ENCODE peak calls at places on chromosomes 12 and 14, in eight cellular contexts. One of them, this sample, is unnamed.

GRCh38 chr12:100741084-100741711 is 53.4 kb upstream of the ANO4 start:
- DNase-seq in foreskin fibroblast: no peak
- DNase-seq in heart left ventricle: no peak
- DNase-seq in left ventricle myocardium inferior: no peak
- DNase-seq in endothelial cell of umbilical vein: peak; percentile 44
- DNase-seq in iPS DF 6.9: no peak
- DNase-seq in adrenal gland: no peak
- DNase-seq in GM23338: peak; percentile 43
- DNase-seq in this sample: no peak

GRCh38 chr12:62767506-62767905 is 167.4 kb downstream of the PPM1H start:
- DNase-seq in foreskin fibroblast: no peak
- DNase-seq in heart left ventricle: no peak
- DNase-seq in left ventricle myocardium inferior: no peak
- DNase-seq in endothelial cell of umbilical vein: peak; percentile 32
- DNase-seq in iPS DF 6.9: no peak
- DNase-seq in adrenal gland: no peak
- DNase-seq in GM23338: no peak
- DNase-seq in this sample: no peak

GRCh38 chr14:23483216-23483854 is 13.8 kb downstream of the NGDN start:
- DNase-seq in foreskin fibroblast: no peak
- DNase-seq in heart left ventricle: no peak
- DNase-seq in left ventricle myocardium inferior: no peak
- DNase-seq in endothelial cell of umbilical vein: no peak
- DNase-seq in iPS DF 6.9: no peak
- DNase-seq in adrenal gland: no peak
- DNase-seq in GM23338: peak; percentile 93
- DNase-seq in this sample: peak; percentile 81

GRCh38 chr12:33546004-33546403 is 106.4 kb upstream of the SYT10 start:
- DNase-seq in foreskin fibroblast: no peak
- DNase-seq in heart left ventricle: no peak
- DNase-seq in left ventricle myocardium inferior: no peak
- DNase-seq in endothelial cell of umbilical vein: no peak
- DNase-seq in iPS DF 6.9: no peak
- DNase-seq in adrenal gland: no peak
- DNase-seq in GM23338: no peak
- DNase-seq in this sample: no peak

GRCh38 chr12:68587448-68587873 is 23.2 kb upstream of the RAP1B start:
- DNase-seq in foreskin fibroblast: no peak
- DNase-seq in heart left ventricle: no peak
- DNase-seq in left ventricle myocardium inferior: no peak
- DNase-seq in endothelial cell of umbilical vein: no peak
- DNase-seq in iPS DF 6.9: no peak
- DNase-seq in adrenal gland: no peak
- DNase-seq in GM23338: no peak
- DNase-seq in this sample: no peak

GRCh38 chr14:32224731-32225377 is 21.8 kb upstream of the RNU6-8 start:
- DNase-seq in foreskin fibroblast: peak; percentile 57
- DNase-seq in heart left ventricle: peak; percentile 31
- DNase-seq in left ventricle myocardium inferior: no peak
- DNase-seq in endothelial cell of umbilical vein: peak; percentile 6
- DNase-seq in iPS DF 6.9: no peak
- DNase-seq in adrenal gland: peak; percentile 70
- DNase-seq in GM23338: peak; percentile 30
- DNase-seq in this sample: peak; percentile 14

GRCh38 chr12:106139422-106140141 is 828 bp upstream of the NUAK1 start:
- DNase-seq in foreskin fibroblast: peak; percentile 81
- DNase-seq in heart left ventricle: peak; percentile 77
- DNase-seq in left ventricle myocardium inferior: peak; percentile 79
- DNase-seq in endothelial cell of umbilical vein: peak; percentile 79
- DNase-seq in iPS DF 6.9: peak; percentile 75
- DNase-seq in adrenal gland: peak; percentile 82
- DNase-seq in GM23338: peak; percentile 89
- DNase-seq in this sample: peak; percentile 94

GRCh38 chr12:4648099-4648498 is 752 bp downstream of the AKAP3 start:
- DNase-seq in foreskin fibroblast: no peak
- DNase-seq in heart left ventricle: no peak
- DNase-seq in left ventricle myocardium inferior: no peak
- DNase-seq in endothelial cell of umbilical vein: no peak
- DNase-seq in iPS DF 6.9: no peak
- DNase-seq in adrenal gland: no peak
- DNase-seq in GM23338: no peak
- DNase-seq in this sample: no peak

GRCh38 chr12:118749656-118750055 is 231.7 kb upstream of the SRRM4 start:
- DNase-seq in foreskin fibroblast: no peak
- DNase-seq in heart left ventricle: no peak
- DNase-seq in left ventricle myocardium inferior: no peak
- DNase-seq in endothelial cell of umbilical vein: no peak
- DNase-seq in iPS DF 6.9: no peak
- DNase-seq in adrenal gland: no peak
- DNase-seq in GM23338: no peak
- DNase-seq in this sample: no peak

GRCh38 chr12:14249368-14249767 is 116.1 kb upstream of the ATF7IP start:
- DNase-seq in foreskin fibroblast: no peak
- DNase-seq in heart left ventricle: no peak
- DNase-seq in left ventricle myocardium inferior: no peak
- DNase-seq in endothelial cell of umbilical vein: no peak
- DNase-seq in iPS DF 6.9: no peak
- DNase-seq in adrenal gland: no peak
- DNase-seq in GM23338: peak; percentile 72
- DNase-seq in this sample: no peak

GRCh38 chr12:5140190-5140589 is 96.5 kb downstream of the KCNA5 start:
- DNase-seq in foreskin fibroblast: no peak
- DNase-seq in heart left ventricle: no peak
- DNase-seq in left ventricle myocardium inferior: no peak
- DNase-seq in endothelial cell of umbilical vein: no peak
- DNase-seq in iPS DF 6.9: no peak
- DNase-seq in adrenal gland: no peak
- DNase-seq in GM23338: no peak
- DNase-seq in this sample: no peak

GRCh38 chr12:27330846-27331245 is 1.8 kb upstream of the BMAL2 start:
- DNase-seq in foreskin fibroblast: no peak
- DNase-seq in heart left ventricle: no peak
- DNase-seq in left ventricle myocardium inferior: no peak
- DNase-seq in endothelial cell of umbilical vein: no peak
- DNase-seq in iPS DF 6.9: no peak
- DNase-seq in adrenal gland: no peak
- DNase-seq in GM23338: no peak
- DNase-seq in this sample: no peak

GRCh38 chr14:106174206-106174605 is 647.8 kb downstream of the TMEM121 start:
- DNase-seq in foreskin fibroblast: no peak
- DNase-seq in heart left ventricle: no peak
- DNase-seq in left ventricle myocardium inferior: no peak
- DNase-seq in endothelial cell of umbilical vein: no peak
- DNase-seq in iPS DF 6.9: no peak
- DNase-seq in adrenal gland: no peak
- DNase-seq in GM23338: no peak
- DNase-seq in this sample: no peak

GRCh38 chr12:95624544-95624943 is 73.3 kb upstream of the USP44 start:
- DNase-seq in foreskin fibroblast: no peak
- DNase-seq in heart left ventricle: no peak
- DNase-seq in left ventricle myocardium inferior: no peak
- DNase-seq in endothelial cell of umbilical vein: peak; percentile 97
- DNase-seq in iPS DF 6.9: no peak
- DNase-seq in adrenal gland: no peak
- DNase-seq in GM23338: peak; percentile 57
- DNase-seq in this sample: no peak

GRCh38 chr14:75063013-75063412 is 811 bp downstream of the ACYP1 start:
- DNase-seq in foreskin fibroblast: no peak
- DNase-seq in heart left ventricle: no peak
- DNase-seq in left ventricle myocardium inferior: no peak
- DNase-seq in endothelial cell of umbilical vein: no peak
- DNase-seq in iPS DF 6.9: no peak
- DNase-seq in adrenal gland: no peak
- DNase-seq in GM23338: no peak
- DNase-seq in this sample: no peak

GRCh38 chr14:97707603-97708002 is 910.4 kb downstream of the VRK1 start:
- DNase-seq in foreskin fibroblast: no peak
- DNase-seq in heart left ventricle: no peak
- DNase-seq in left ventricle myocardium inferior: no peak
- DNase-seq in endothelial cell of umbilical vein: no peak
- DNase-seq in iPS DF 6.9: no peak
- DNase-seq in adrenal gland: no peak
- DNase-seq in GM23338: no peak
- DNase-seq in this sample: no peak

GRCh38 chr12:4443616-4444015 is 2.0 kb downstream of the FGF6 start:
- DNase-seq in foreskin fibroblast: no peak
- DNase-seq in heart left ventricle: no peak
- DNase-seq in left ventricle myocardium inferior: no peak
- DNase-seq in endothelial cell of umbilical vein: no peak
- DNase-seq in iPS DF 6.9: no peak
- DNase-seq in adrenal gland: no peak
- DNase-seq in GM23338: no peak
- DNase-seq in this sample: peak; percentile 23

GRCh38 chr12:57754411-57755193 is at the start of gene MARCHF9:
- DNase-seq in foreskin fibroblast: no peak
- DNase-seq in heart left ventricle: peak; percentile 56
- DNase-seq in left ventricle myocardium inferior: peak; percentile 59
- DNase-seq in endothelial cell of umbilical vein: no peak
- DNase-seq in iPS DF 6.9: no peak
- DNase-seq in adrenal gland: peak; percentile 74
- DNase-seq in GM23338: peak; percentile 84
- DNase-seq in this sample: peak; percentile 94

GRCh38 chr12:93139028-93139665 is 210.1 kb upstream of the EEA1 start:
- DNase-seq in foreskin fibroblast: no peak
- DNase-seq in heart left ventricle: no peak
- DNase-seq in left ventricle myocardium inferior: no peak
- DNase-seq in endothelial cell of umbilical vein: no peak
- DNase-seq in iPS DF 6.9: no peak
- DNase-seq in adrenal gland: no peak
- DNase-seq in GM23338: no peak
- DNase-seq in this sample: no peak
- H3K4me3 ChIP-seq in foreskin fibroblast: no peak overlapping the region
- H3K4me3 ChIP-seq in heart left ventricle: no peak overlapping the region
- H3K4me3 ChIP-seq in left ventricle myocardium inferior: no peak overlapping the region
- H3K4me3 ChIP-seq in endothelial cell of umbilical vein: no peak overlapping the region
- H3K4me3 ChIP-seq in iPS DF 6.9: no peak overlapping the region
- H3K4me3 ChIP-seq in adrenal gland: no peak overlapping the region
- H3K4me3 ChIP-seq in GM23338: no peak overlapping the region
- H3K4me3 ChIP-seq in this sample: no peak overlapping the region

GRCh38 chr14:68789002-68789797 is 3.7 kb downstream of the ZFP36L1 start:
- DNase-seq in foreskin fibroblast: no peak
- DNase-seq in heart left ventricle: peak; percentile 87
- DNase-seq in left ventricle myocardium inferior: peak; percentile 87
- DNase-seq in endothelial cell of umbilical vein: peak; percentile 79
- DNase-seq in iPS DF 6.9: no peak
- DNase-seq in adrenal gland: peak; percentile 84
- DNase-seq in GM23338: peak; percentile 71
- DNase-seq in this sample: peak; percentile 87

GRCh38 chr14:68788275-68789001 is 4.4 kb downstream of the ZFP36L1 start:
- DNase-seq in foreskin fibroblast: no peak
- DNase-seq in heart left ventricle: no peak
- DNase-seq in left ventricle myocardium inferior: no peak
- DNase-seq in endothelial cell of umbilical vein: peak; percentile 16
- DNase-seq in iPS DF 6.9: no peak
- DNase-seq in adrenal gland: no peak
- DNase-seq in GM23338: no peak
- DNase-seq in this sample: no peak

GRCh38 chr14:68786491-68787234 is 6.2 kb downstream of the ZFP36L1 start:
- DNase-seq in foreskin fibroblast: peak; percentile 86
- DNase-seq in heart left ventricle: no peak
- DNase-seq in left ventricle myocardium inferior: no peak
- DNase-seq in endothelial cell of umbilical vein: peak; percentile 15
- DNase-seq in iPS DF 6.9: no peak
- DNase-seq in adrenal gland: peak; percentile 49
- DNase-seq in GM23338: peak; percentile 62
- DNase-seq in this sample: peak; percentile 59

GRCh38 chr14:68785817-68786490 is 6.9 kb downstream of the ZFP36L1 start:
- DNase-seq in foreskin fibroblast: peak; percentile 81
- DNase-seq in heart left ventricle: no peak
- DNase-seq in left ventricle myocardium inferior: no peak
- DNase-seq in endothelial cell of umbilical vein: peak; percentile 23
- DNase-seq in iPS DF 6.9: no peak
- DNase-seq in adrenal gland: peak; percentile 30
- DNase-seq in GM23338: peak; percentile 24
- DNase-seq in this sample: peak; percentile 49

GRCh38 chr14:68787235-68787727 is 5.6 kb downstream of the ZFP36L1 start:
- DNase-seq in foreskin fibroblast: peak; percentile 75
- DNase-seq in heart left ventricle: no peak
- DNase-seq in left ventricle myocardium inferior: no peak
- DNase-seq in endothelial cell of umbilical vein: peak; percentile 22
- DNase-seq in iPS DF 6.9: no peak
- DNase-seq in adrenal gland: peak; percentile 40
- DNase-seq in GM23338: peak; percentile 57
- DNase-seq in this sample: peak; percentile 70
- H3K4me3 ChIP-seq in foreskin fibroblast: peak overlapping the region; percentile 37
- H3K4me3 ChIP-seq in heart left ventricle: peak overlapping the region; percentile 8
- H3K4me3 ChIP-seq in left ventricle myocardium inferior: peak overlapping the region; percentile 96
- H3K4me3 ChIP-seq in endothelial cell of umbilical vein: no peak overlapping the region
- H3K4me3 ChIP-seq in iPS DF 6.9: no peak overlapping the region
- H3K4me3 ChIP-seq in adrenal gland: no peak overlapping the region
- H3K4me3 ChIP-seq in GM23338: no peak overlapping the region
- H3K4me3 ChIP-seq in this sample: no peak overlapping the region

DNA sequence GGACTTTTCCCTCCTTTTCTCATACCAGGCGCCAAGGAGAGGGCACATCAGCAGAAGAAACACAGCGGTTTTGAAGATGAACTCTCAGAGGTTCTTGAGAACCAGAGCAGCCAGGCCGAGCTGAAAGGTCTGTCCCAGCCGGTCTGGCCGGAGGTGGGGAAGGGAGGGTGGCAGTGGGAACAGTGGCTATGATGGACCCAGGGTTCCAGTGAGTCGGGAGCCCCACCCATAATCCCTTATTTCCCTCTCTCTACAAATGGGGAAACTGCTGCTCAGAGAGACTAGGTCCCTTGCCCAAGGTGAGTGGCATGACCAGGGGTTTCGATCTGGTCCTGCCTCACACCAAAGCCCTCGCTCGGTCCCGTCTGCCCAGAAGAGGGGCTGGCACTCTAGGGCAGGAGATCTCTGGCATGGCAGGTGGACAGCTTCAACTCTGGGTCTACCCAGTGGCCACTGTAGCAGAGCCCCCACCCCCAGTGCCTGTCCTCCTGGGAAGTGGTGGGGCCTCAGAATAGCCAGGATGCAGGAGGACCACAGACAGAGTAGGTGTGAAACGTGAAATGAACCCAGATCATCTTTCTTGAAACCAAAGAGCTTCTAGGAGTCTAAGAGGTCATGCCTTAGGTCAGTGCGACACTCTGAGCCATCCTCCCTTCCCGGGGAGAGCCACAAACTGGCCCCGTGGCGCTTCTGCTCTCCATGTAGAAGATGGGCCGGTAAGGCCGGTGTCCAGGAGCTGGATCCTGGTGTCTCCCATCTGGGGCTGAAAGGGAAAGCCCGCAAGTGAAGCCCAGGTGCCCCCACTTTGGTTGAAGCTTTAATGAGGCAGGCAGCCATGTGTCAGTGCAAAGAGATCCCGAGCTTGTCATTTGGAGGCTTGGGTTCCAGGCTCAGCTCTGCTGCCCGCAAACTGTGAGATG is 7.0 kb downstream of the CHGA start:
- DNase-seq in foreskin fibroblast: no peak
- DNase-seq in heart left ventricle: no peak
- DNase-seq in left ventricle myocardium inferior: no peak
- DNase-seq in endothelial cell of umbilical vein: no peak
- DNase-seq in iPS DF 6.9: no peak
- DNase-seq in adrenal gland: no peak
- DNase-seq in GM23338: no peak
- DNase-seq in this sample: no peak
- H3K4me3 ChIP-seq in foreskin fibroblast: no peak overlapping the region
- H3K4me3 ChIP-seq in heart left ventricle: no peak overlapping the region
- H3K4me3 ChIP-seq in left ventricle myocardium inferior: no peak overlapping the region
- H3K4me3 ChIP-seq in endothelial cell of umbilical vein: no peak overlapping the region
- H3K4me3 ChIP-seq in iPS DF 6.9: no peak overlapping the region
- H3K4me3 ChIP-seq in adrenal gland: no peak overlapping the region
- H3K4me3 ChIP-seq in GM23338: no peak overlapping the region
- H3K4me3 ChIP-seq in this sample: no peak overlapping the region

GRCh38 chr12:94380507-94380906 is 79.2 kb downstream of the CEP83 start:
- DNase-seq in foreskin fibroblast: no peak
- DNase-seq in heart left ventricle: no peak
- DNase-seq in left ventricle myocardium inferior: no peak
- DNase-seq in endothelial cell of umbilical vein: no peak
- DNase-seq in iPS DF 6.9: no peak
- DNase-seq in adrenal gland: no peak
- DNase-seq in GM23338: no peak
- DNase-seq in this sample: no peak
- H3K4me3 ChIP-seq in foreskin fibroblast: no peak overlapping the region
- H3K4me3 ChIP-seq in heart left ventricle: no peak overlapping the region
- H3K4me3 ChIP-seq in left ventricle myocardium inferior: no peak overlapping the region
- H3K4me3 ChIP-seq in endothelial cell of umbilical vein: no peak overlapping the region
- H3K4me3 ChIP-seq in iPS DF 6.9: no peak overlapping the region
- H3K4me3 ChIP-seq in adrenal gland: no peak overlapping the region
- H3K4me3 ChIP-seq in GM23338: no peak overlapping the region
- H3K4me3 ChIP-seq in this sample: no peak overlapping the region

This sample was measured in H7.